ENCODE peak calls at places on chromosomes 7 and 10, in nine cellular contexts. I, Q, C, J, R, N, O, E and H are unnamed samples.

GRCh38 chr10:31319602-31320178 is 674 bp downstream of the ZEB1 start:
- DNase-seq in I (no peak), Q (no peak), C (no peak), J (no peak), R (no peak), N (no peak), O (no peak), E (no peak), H (no peak)

GRCh38 chr10:22501412-22501811 is 156.1 kb downstream of the SPAG6 start:
- DNase-seq in I (no peak), Q (no peak), C (no peak), J (no peak), R (no peak), N (no peak), O (no peak), E (no peak), H (no peak)

GRCh38 chr7:121575194-121575766 is 179.2 kb upstream of the FAM3C start:
- DNase-seq in I (no peak), Q (no peak), C (no peak), J (no peak), R (no peak), N (no peak), O (no peak), E (no peak), H (no peak)

GRCh38 chr7:40219917-40220316 is 85.1 kb downstream of the SUGCT start:
- DNase-seq in I (no peak), Q (no peak), C (peak; percentile 78), J (no peak), R (peak; percentile 36), N (no peak), O (peak; percentile 14), E (no peak), H (no peak)

GRCh38 chr7:142785841-142786250 is 15.1 kb downstream of the PRSS2 start:
- DNase-seq in I (no peak), Q (no peak), C (no peak), J (peak; percentile 93), R (no peak), N (peak; percentile 25), O (no peak), E (no peak), H (no peak)

GRCh38 chr7:51141451-51141971 is 175.1 kb downstream of the COBL start:
- DNase-seq in I (no peak), Q (no peak), C (peak; percentile 77), J (no peak), R (peak; percentile 60), N (no peak), O (no peak), E (no peak), H (peak; percentile 20)

GRCh38 chr7:44278451-44279161 is 46.8 kb downstream of the CAMK2B start:
- DNase-seq in I (no peak), Q (no peak), C (peak; percentile 20), J (peak; percentile 8), R (no peak), N (peak; percentile 56), O (no peak), E (peak; percentile 20), H (no peak)

GRCh38 chr10:68132391-68132790 is 23.1 kb downstream of the MYPN start:
- DNase-seq in I (no peak), Q (no peak), C (no peak), J (no peak), R (no peak), N (no peak), O (no peak), E (no peak), H (no peak)

GRCh38 chr10:74652664-74653063 is 173.7 kb upstream of the KAT6B start:
- DNase-seq in I (no peak), Q (no peak), C (peak; percentile 5), J (no peak), R (peak; percentile 61), N (no peak), O (no peak), E (no peak), H (no peak)

GRCh38 chr10:103442031-103442461 is 10.1 kb downstream of the CALHM2 start:
- DNase-seq in I (peak; percentile 66), Q (peak; percentile 37), C (peak; percentile 40), J (peak; percentile 18), R (no peak), N (no peak), O (no peak), E (no peak), H (no peak)

GRCh38 chr10:116694253-116694926 is 48.0 kb downstream of the HSPA12A start:
- DNase-seq in I (no peak), Q (no peak), C (no peak), J (no peak), R (no peak), N (peak; percentile 53), O (no peak), E (no peak), H (no peak)

GRCh38 chr7:123410273-123410928 is 124.0 kb downstream of the IQUB start:
- DNase-seq in I (no peak), Q (peak; percentile 48), C (peak; percentile 1), J (no peak), R (peak; percentile 66), N (no peak), O (no peak), E (no peak), H (no peak)

GRCh38 chr7:142257958-142258357 is at the start of gene PRSS58:
- DNase-seq in I (no peak), Q (no peak), C (no peak), J (no peak), R (no peak), N (no peak), O (no peak), E (no peak), H (no peak)

GRCh38 chr10:13834581-13835286 is 248.0 kb downstream of the PRPF18 start:
- DNase-seq in I (peak; percentile 72), Q (peak; percentile 55), C (no peak), J (no peak), R (no peak), N (peak; percentile 56), O (peak; percentile 46), E (no peak), H (peak; percentile 41)
- H3K4me3 ChIP-seq in I (no peak overlapping the region), Q (peak overlapping the region; percentile 36), C (no peak overlapping the region), J (no peak overlapping the region), R (no peak overlapping the region), N (no peak overlapping the region), O (no peak overlapping the region), E (no peak overlapping the region), H (no peak overlapping the region)

GRCh38 chr10:62231371-62231770 is 37.3 kb downstream of the RTKN2 start:
- DNase-seq in I (no peak), Q (no peak), C (peak; percentile 84), J (no peak), R (peak; percentile 99), N (no peak), O (no peak), E (no peak), H (no peak)
- H3K4me1 ChIP-seq in I (no peaks in the 10 kb centered on the region), Q (no peaks in the 10 kb centered on the region), C (peaks cover 56% of the 10 kb centered on the region), J (peaks cover 7% of the 10 kb centered on the region), R (peaks cover 55% of the 10 kb centered on the region), N (peaks cover 19% of the 10 kb centered on the region), O (peaks cover 2% of the 10 kb centered on the region), E (no peaks in the 10 kb centered on the region), H (peaks cover 5% of the 10 kb centered on the region)

DNA sequence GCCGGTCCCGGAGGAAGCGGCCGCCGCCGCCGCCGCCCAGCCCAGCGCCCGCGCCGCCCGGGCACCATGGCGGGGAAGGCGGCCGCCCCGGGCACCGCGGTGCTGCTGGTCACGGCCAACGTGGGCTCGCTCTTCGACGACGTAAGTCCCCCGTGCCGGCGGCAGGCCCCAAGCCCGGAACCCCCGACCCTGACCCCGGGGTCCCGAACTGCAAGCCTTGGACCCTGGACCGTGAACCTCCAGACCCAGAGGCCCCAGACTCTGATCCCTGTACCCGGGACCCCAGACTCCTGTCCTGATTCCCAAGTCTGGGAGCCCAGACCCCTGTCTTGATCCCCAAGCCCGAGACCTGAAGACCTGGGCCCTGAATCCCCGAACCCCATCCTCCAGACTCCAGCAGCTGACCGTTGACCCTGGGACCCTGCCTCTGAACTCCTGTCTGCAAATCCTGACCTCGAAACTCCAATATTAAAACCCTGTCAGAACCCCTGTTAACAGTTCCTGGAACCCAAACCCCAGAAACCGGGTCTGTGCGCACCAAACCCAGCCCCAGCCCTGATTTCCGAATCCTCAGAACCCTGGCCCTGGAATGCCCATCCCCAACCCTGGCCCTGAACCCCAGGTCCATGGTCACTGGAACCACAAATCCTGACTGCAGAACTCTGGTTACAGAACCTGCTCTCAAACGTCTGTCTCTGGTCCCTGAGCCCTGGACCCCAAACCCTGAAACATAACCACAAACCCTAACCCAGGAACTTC is 623 bp downstream of the INPP5A start:
- DNase-seq in I (no peak), Q (no peak), C (peak; percentile 52), J (peak; percentile 50), R (no peak), N (peak; percentile 80), O (no peak), E (peak; percentile 62), H (no peak)
- H3K27me3 ChIP-seq in I (no peaks in the 10 kb centered on the region), Q (no peaks in the 10 kb centered on the region), C (no peaks in the 10 kb centered on the region), J (no peaks in the 10 kb centered on the region), R (no peaks in the 10 kb centered on the region), N (no peaks in the 10 kb centered on the region), O (no peaks in the 10 kb centered on the region), E (no peaks in the 10 kb centered on the region), H (no peaks in the 10 kb centered on the region)

GRCh38 chr7:148962823-148963582 is 65.3 kb downstream of the PDIA4 start:
- DNase-seq in I (no peak), Q (peak; percentile 70), C (peak; percentile 82), J (peak; percentile 76), R (peak; percentile 57), N (peak; percentile 82), O (no peak), E (peak; percentile 68), H (peak; percentile 58)
- H3K4me3 ChIP-seq in I (peak overlapping the region; percentile 55), Q (peak overlapping the region; percentile 69), C (peak overlapping the region; percentile 78), J (peak overlapping the region; percentile 67), R (peak overlapping the region; percentile 76), N (peak overlapping the region; percentile 60), O (no peak overlapping the region), E (peak overlapping the region; percentile 64), H (peak overlapping the region; percentile 38)

GRCh38 chr7:116230191-116231005 is 20.1 kb downstream of the TES start:
- DNase-seq in I (no peak), Q (peak; percentile 34), C (no peak), J (no peak), R (no peak), N (no peak), O (no peak), E (no peak), H (no peak)
- H3K4me1 ChIP-seq in I (peaks cover 43% of the 10 kb centered on the region), Q (peaks cover 6% of the 10 kb centered on the region), C (peaks cover 75% of the 10 kb centered on the region), J (peaks cover 78% of the 10 kb centered on the region), R (peaks cover 79% of the 10 kb centered on the region), N (peaks cover 91% of the 10 kb centered on the region), O (peaks cover 2% of the 10 kb centered on the region), E (peaks cover 51% of the 10 kb centered on the region), H (peaks cover 17% of the 10 kb centered on the region)

GRCh38 chr7:125606661-125607060 is 677.0 kb upstream of the POT1 start:
- DNase-seq in I (no peak), Q (no peak), C (no peak), J (no peak), R (no peak), N (no peak), O (no peak), E (no peak), H (peak; percentile 24)

GRCh38 chr7:125611582-125611981 is 682.0 kb upstream of the POT1 start:
- DNase-seq in I (no peak), Q (no peak), C (no peak), J (no peak), R (no peak), N (no peak), O (no peak), E (no peak), H (no peak)
- H3K27me3 ChIP-seq in I (no peaks in the 10 kb centered on the region), Q (no peaks in the 10 kb centered on the region), C (no peaks in the 10 kb centered on the region), J (no peaks in the 10 kb centered on the region), R (no peaks in the 10 kb centered on the region), N (no peaks in the 10 kb centered on the region), O (no peaks in the 10 kb centered on the region), E (no peaks in the 10 kb centered on the region), H (no peaks in the 10 kb centered on the region)

GRCh38 chr7:151243045-151243349 is 5.5 kb downstream of the SMARCD3 start:
- DNase-seq in I (no peak), Q (no peak), C (no peak), J (no peak), R (no peak), N (no peak), O (no peak), E (no peak), H (no peak)
- H3K4me3 ChIP-seq in I (no peak overlapping the region), Q (peak overlapping the region; percentile 34), C (no peak overlapping the region), J (peak overlapping the region; percentile 40), R (no peak overlapping the region), N (no peak overlapping the region), O (no peak overlapping the region), E (no peak overlapping the region), H (no peak overlapping the region)